ENCODE peak calls at places on chromosomes 5 and 9, in four cellular contexts. One of them, this sample, is unnamed.

GRCh38 chr9:6414291-6414690 is 1.3 kb downstream of the UHRF2 start:
- DNase-seq in OCI-LY7: peak; percentile 38
- DNase-seq in astrocyte of the spinal cord: peak; percentile 79
- DNase-seq in fibroblast of the aortic adventitia: peak; percentile 68
- DNase-seq in this sample: no peak

GRCh38 chr5:124438390-124439380 is 307.8 kb downstream of the ZNF608 start:
- DNase-seq in OCI-LY7: peak; percentile 74
- DNase-seq in astrocyte of the spinal cord: no peak
- DNase-seq in fibroblast of the aortic adventitia: no peak
- DNase-seq in this sample: no peak

GRCh38 chr9:126229501-126229900 is 97.1 kb upstream of the MVB12B start:
- DNase-seq in OCI-LY7: no peak
- DNase-seq in astrocyte of the spinal cord: no peak
- DNase-seq in fibroblast of the aortic adventitia: no peak
- DNase-seq in this sample: no peak

GRCh38 chr9:37531699-37532098 is 44.5 kb downstream of the FBXO10 start:
- DNase-seq in OCI-LY7: peak; percentile 55
- DNase-seq in astrocyte of the spinal cord: no peak
- DNase-seq in fibroblast of the aortic adventitia: no peak
- DNase-seq in this sample: peak; percentile 87

GRCh38 chr5:178319541-178320041 is 87.0 kb upstream of the PHYKPL start:
- DNase-seq in OCI-LY7: no peak
- DNase-seq in astrocyte of the spinal cord: no peak
- DNase-seq in fibroblast of the aortic adventitia: no peak
- DNase-seq in this sample: no peak

GRCh38 chr5:134465856-134466240 is 54.2 kb upstream of the CDKN2AIPNL start:
- DNase-seq in OCI-LY7: no peak
- DNase-seq in astrocyte of the spinal cord: peak; percentile 95
- DNase-seq in fibroblast of the aortic adventitia: peak; percentile 94
- DNase-seq in this sample: peak; percentile 19

GRCh38 chr5:79932510-79933504 is 58.3 kb downstream of the MTX3 start:
- DNase-seq in OCI-LY7: no peak
- DNase-seq in astrocyte of the spinal cord: no peak
- DNase-seq in fibroblast of the aortic adventitia: peak; percentile 40
- DNase-seq in this sample: no peak

GRCh38 chr9:98644011-98644410 is 64.7 kb downstream of the GABBR2 start:
- DNase-seq in OCI-LY7: no peak
- DNase-seq in astrocyte of the spinal cord: no peak
- DNase-seq in fibroblast of the aortic adventitia: no peak
- DNase-seq in this sample: no peak

GRCh38 chr5:72166070-72166979 is 59.0 kb downstream of the MAP1B start:
- DNase-seq in OCI-LY7: no peak
- DNase-seq in astrocyte of the spinal cord: peak; percentile 93
- DNase-seq in fibroblast of the aortic adventitia: peak; percentile 70
- DNase-seq in this sample: no peak

GRCh38 chr5:94082405-94082804 is 341.0 kb upstream of the POU5F2 start:
- DNase-seq in OCI-LY7: no peak
- DNase-seq in astrocyte of the spinal cord: no peak
- DNase-seq in fibroblast of the aortic adventitia: no peak
- DNase-seq in this sample: no peak

GRCh38 chr5:168215646-168216045 is 75.8 kb upstream of the WWC1 start:
- DNase-seq in OCI-LY7: no peak
- DNase-seq in astrocyte of the spinal cord: no peak
- DNase-seq in fibroblast of the aortic adventitia: no peak
- DNase-seq in this sample: no peak

GRCh38 chr5:44935262-44935661 is 126.5 kb downstream of the MRPS30 start:
- DNase-seq in OCI-LY7: no peak
- DNase-seq in astrocyte of the spinal cord: no peak
- DNase-seq in fibroblast of the aortic adventitia: no peak
- DNase-seq in this sample: peak; percentile 7
- TF ChIP-seq CTCF in OCI-LY7: peak; percentile 31
- TF ChIP-seq CTCF in astrocyte of the spinal cord: no peak
- TF ChIP-seq CTCF in fibroblast of the aortic adventitia: no peak
- TF ChIP-seq CTCF in this sample: peak; percentile 43

GRCh38 chr9:136481558-136481957 is 1.3 kb downstream of the SEC16A start:
- DNase-seq in OCI-LY7: no peak
- DNase-seq in astrocyte of the spinal cord: no peak
- DNase-seq in fibroblast of the aortic adventitia: peak; percentile 2
- DNase-seq in this sample: no peak
- H3K4me3 ChIP-seq in OCI-LY7: peak overlapping the region; percentile 97
- H3K4me3 ChIP-seq in astrocyte of the spinal cord: peak overlapping the region; percentile 93
- H3K4me3 ChIP-seq in fibroblast of the aortic adventitia: peak overlapping the region; percentile 83
- H3K4me3 ChIP-seq in this sample: peak overlapping the region; percentile 82

GRCh38 chr5:109049565-109049964 is 301.9 kb downstream of the FER start:
- DNase-seq in OCI-LY7: no peak
- DNase-seq in astrocyte of the spinal cord: no peak
- DNase-seq in fibroblast of the aortic adventitia: no peak
- DNase-seq in this sample: no peak

DNA sequence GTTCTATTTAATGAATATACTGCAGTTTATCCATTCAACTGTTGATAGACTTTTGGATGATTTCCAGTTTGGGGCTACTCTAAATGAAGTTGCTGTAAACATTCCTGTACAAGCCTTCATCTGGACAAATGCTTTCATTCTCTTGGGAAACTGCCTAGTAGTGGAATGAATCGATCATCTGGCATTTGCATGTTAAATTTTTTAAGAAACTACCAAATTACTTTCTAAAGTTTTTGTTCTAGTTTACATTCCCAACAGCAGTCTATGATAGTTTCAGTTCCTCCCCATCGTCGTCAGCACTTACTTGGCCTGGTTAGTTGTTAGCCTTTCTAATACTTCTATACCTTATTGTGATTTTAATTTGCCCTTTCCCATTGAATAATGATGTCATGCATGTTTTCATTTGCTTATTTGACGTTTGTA is 306.3 kb downstream of the FER start:
- DNase-seq in OCI-LY7: no peak
- DNase-seq in astrocyte of the spinal cord: peak; percentile 36
- DNase-seq in fibroblast of the aortic adventitia: peak; percentile 59
- DNase-seq in this sample: no peak
- TF ChIP-seq CTCF in OCI-LY7: no peak
- TF ChIP-seq CTCF in astrocyte of the spinal cord: no peak
- TF ChIP-seq CTCF in fibroblast of the aortic adventitia: no peak
- TF ChIP-seq CTCF in this sample: no peak

GRCh38 chr5:175853573-175854230 is 17.7 kb upstream of the CPLX2 start:
- DNase-seq in OCI-LY7: no peak
- DNase-seq in astrocyte of the spinal cord: no peak
- DNase-seq in fibroblast of the aortic adventitia: no peak
- DNase-seq in this sample: no peak
- H3K4me3 ChIP-seq in OCI-LY7: no peak overlapping the region
- H3K4me3 ChIP-seq in astrocyte of the spinal cord: no peak overlapping the region
- H3K4me3 ChIP-seq in fibroblast of the aortic adventitia: no peak overlapping the region
- H3K4me3 ChIP-seq in this sample: no peak overlapping the region

GRCh38 chr9:134783699-134784039 is 96.9 kb upstream of the FCN2 start:
- DNase-seq in OCI-LY7: no peak
- DNase-seq in astrocyte of the spinal cord: no peak
- DNase-seq in fibroblast of the aortic adventitia: peak; percentile 32
- DNase-seq in this sample: no peak

GRCh38 chr9:134784612-134785305 is 95.9 kb upstream of the FCN2 start:
- DNase-seq in OCI-LY7: no peak
- DNase-seq in astrocyte of the spinal cord: no peak
- DNase-seq in fibroblast of the aortic adventitia: no peak
- DNase-seq in this sample: no peak

GRCh38 chr9:134779640-134780039 is 101.0 kb upstream of the FCN2 start:
- DNase-seq in OCI-LY7: no peak
- DNase-seq in astrocyte of the spinal cord: no peak
- DNase-seq in fibroblast of the aortic adventitia: no peak
- DNase-seq in this sample: no peak

GRCh38 chr9:134782921-134783698 is 97.5 kb upstream of the FCN2 start:
- DNase-seq in OCI-LY7: peak; percentile 49
- DNase-seq in astrocyte of the spinal cord: no peak
- DNase-seq in fibroblast of the aortic adventitia: no peak
- DNase-seq in this sample: no peak

GRCh38 chr9:134781895-134782294 is 98.7 kb upstream of the FCN2 start:
- DNase-seq in OCI-LY7: peak; percentile 16
- DNase-seq in astrocyte of the spinal cord: no peak
- DNase-seq in fibroblast of the aortic adventitia: no peak
- DNase-seq in this sample: no peak
- TF ChIP-seq CTCF in OCI-LY7: peak; percentile 73
- TF ChIP-seq CTCF in astrocyte of the spinal cord: peak; percentile 42
- TF ChIP-seq CTCF in fibroblast of the aortic adventitia: peak; percentile 11
- TF ChIP-seq CTCF in this sample: peak; percentile 50

GRCh38 chr9:21560281-21560745 is 78.2 kb upstream of the IFNE start:
- DNase-seq in OCI-LY7: no peak
- DNase-seq in astrocyte of the spinal cord: no peak
- DNase-seq in fibroblast of the aortic adventitia: no peak
- DNase-seq in this sample: no peak
- H3K4me3 ChIP-seq in OCI-LY7: no peak overlapping the region
- H3K4me3 ChIP-seq in astrocyte of the spinal cord: peak overlapping the region; percentile 80
- H3K4me3 ChIP-seq in fibroblast of the aortic adventitia: peak overlapping the region; percentile 79
- H3K4me3 ChIP-seq in this sample: no peak overlapping the region

GRCh38 chr5:74394543-74394923 is 246.0 kb downstream of the ENC1 start:
- DNase-seq in OCI-LY7: peak; percentile 17
- DNase-seq in astrocyte of the spinal cord: no peak
- DNase-seq in fibroblast of the aortic adventitia: no peak
- DNase-seq in this sample: no peak
- TF ChIP-seq CTCF in OCI-LY7: peak; percentile 37
- TF ChIP-seq CTCF in astrocyte of the spinal cord: no peak
- TF ChIP-seq CTCF in fibroblast of the aortic adventitia: no peak
- TF ChIP-seq CTCF in this sample: peak; percentile 24

DNA sequence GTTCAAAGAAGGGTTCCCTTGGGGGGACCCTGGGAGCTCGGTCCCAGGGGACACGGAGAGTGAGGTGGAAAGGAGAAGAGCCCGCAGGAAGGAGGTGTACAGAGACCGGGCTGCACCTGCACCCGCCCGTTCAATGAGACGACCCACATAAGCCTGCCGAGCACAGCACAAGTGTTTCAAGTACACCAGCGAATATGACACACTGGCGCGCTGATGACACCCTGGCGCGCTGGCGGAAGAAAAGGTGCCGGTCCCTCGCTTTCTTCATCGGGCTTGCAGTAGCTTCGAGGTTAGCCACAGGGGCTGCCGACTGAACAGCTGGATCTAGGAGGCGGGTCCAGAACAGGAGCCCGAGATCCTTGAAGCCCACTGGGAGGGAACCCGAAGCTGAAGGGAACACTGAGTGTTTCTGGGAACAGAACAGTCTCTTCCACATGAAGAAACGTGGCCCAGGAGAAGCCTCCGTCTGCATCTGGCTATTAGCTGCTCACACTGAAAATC is 1.4 kb downstream of the TBC1D9B start:
- DNase-seq in OCI-LY7: no peak
- DNase-seq in astrocyte of the spinal cord: peak; percentile 3
- DNase-seq in fibroblast of the aortic adventitia: peak; percentile 13
- DNase-seq in this sample: no peak
- H3K4me3 ChIP-seq in OCI-LY7: peak overlapping the region; percentile 86
- H3K4me3 ChIP-seq in astrocyte of the spinal cord: peak overlapping the region; percentile 76
- H3K4me3 ChIP-seq in fibroblast of the aortic adventitia: peak overlapping the region; percentile 85
- H3K4me3 ChIP-seq in this sample: peak overlapping the region; percentile 90

GRCh38 chr5:64206653-64207052 is 41.0 kb downstream of the RNF180 start:
- DNase-seq in OCI-LY7: no peak
- DNase-seq in astrocyte of the spinal cord: peak; percentile 2
- DNase-seq in fibroblast of the aortic adventitia: no peak
- DNase-seq in this sample: no peak
- TF ChIP-seq CTCF in OCI-LY7: no peak
- TF ChIP-seq CTCF in astrocyte of the spinal cord: peak; percentile 10
- TF ChIP-seq CTCF in fibroblast of the aortic adventitia: no peak
- TF ChIP-seq CTCF in this sample: no peak